ENCODE peak calls at places on chromosome 1, in five cellular contexts. S, F, Z, Q and Y are unnamed samples.

GRCh38 chr1:207820568-207821463 is 69.0 kb downstream of the CD46 start:
- DNase-seq in S (no peak), F (no peak), Z (no peak), Q (no peak), Y (no peak)

GRCh38 chr1:36465731-36466369 is 1.7 kb upstream of the MRPS15 start:
- DNase-seq in S (no peak), F (peak; percentile 65), Z (no peak), Q (no peak), Y (no peak)

GRCh38 chr1:48776400-48777218 is at the start of gene BEND5:
- DNase-seq in S (peak; percentile 57), F (peak; percentile 80), Z (no peak), Q (peak; percentile 29), Y (peak; percentile 70)

GRCh38 chr1:26317612-26318337 is at the start of gene CD52:
- DNase-seq in S (no peak), F (peak; percentile 89), Z (no peak), Q (peak; percentile 75), Y (peak; percentile 47)

GRCh38 chr1:79059361-79059760 is 52.8 kb upstream of the ADGRL4 start:
- DNase-seq in S (no peak), F (no peak), Z (no peak), Q (no peak), Y (no peak)

GRCh38 chr1:25568834-25569598 is 25.6 kb downstream of the LDLRAP1 start:
- DNase-seq in S (no peak), F (peak; percentile 89), Z (peak; percentile 76), Q (no peak), Y (no peak)

GRCh38 chr1:230286166-230286889 is 139.8 kb downstream of the PGBD5 start:
- DNase-seq in S (no peak), F (no peak), Z (no peak), Q (no peak), Y (no peak)

GRCh38 chr1:26744075-26744958 is 43.4 kb upstream of the PIGV start:
- DNase-seq in S (peak; percentile 37), F (peak; percentile 96), Z (peak; percentile 88), Q (peak; percentile 74), Y (no peak)

GRCh38 chr1:162270016-162270415 is 106.6 kb downstream of the SPATA46 start:
- DNase-seq in S (no peak), F (peak; percentile 84), Z (no peak), Q (no peak), Y (no peak)

GRCh38 chr1:15916417-15916816 is 59.5 kb downstream of the ZBTB17 start:
- DNase-seq in S (no peak), F (no peak), Z (no peak), Q (no peak), Y (no peak)